ENCODE peak calls at places on chromosomes 6 and 20, in seven cellular contexts. A, T, B, V, X, C and Q are unnamed samples.
A peak's percentile ranks its signal among the peaks of the same experiment; 100 is the strongest.

GRCh38 chr6:90190181-90190580 is 106.5 kb downstream of the BACH2 start:
- DNase-seq in A (no peak), T (no peak), B (no peak), V (no peak), X (no peak), C (no peak), Q (no peak)

GRCh38 chr6:143949962-143950361 is 58.1 kb downstream of the PLAGL1 start:
- DNase-seq in A (no peak), T (no peak), B (no peak), V (no peak), X (no peak), C (no peak), Q (no peak)

GRCh38 chr6:144423167-144423566 is 138.0 kb downstream of the UTRN start:
- DNase-seq in A (no peak), T (no peak), B (no peak), V (peak; percentile 25), X (no peak), C (no peak), Q (no peak)

GRCh38 chr6:109318328-109318876 is 63.9 kb downstream of the CD164 start:
- DNase-seq in A (no peak), T (no peak), B (no peak), V (no peak), X (no peak), C (no peak), Q (no peak)

GRCh38 chr6:148972481-148972880 is 225.7 kb downstream of the UST start:
- DNase-seq in A (peak; percentile 49), T (peak; percentile 68), B (no peak), V (no peak), X (no peak), C (peak; percentile 20), Q (peak; percentile 66)

GRCh38 chr20:38805502-38805957 is at the start of gene PPP1R16B:
- DNase-seq in A (peak; percentile 41), T (no peak), B (no peak), V (no peak), X (peak; percentile 54), C (peak; percentile 26), Q (peak; percentile 90)

GRCh38 chr6:2963756-2964155 is 7.6 kb downstream of the SERPINB6 start:
- DNase-seq in A (no peak), T (no peak), B (no peak), V (no peak), X (no peak), C (no peak), Q (no peak)

GRCh38 chr20:4573564-4574355 is 147.9 kb upstream of the PRND start:
- DNase-seq in A (no peak), T (peak; percentile 90), B (peak; percentile 93), V (peak; percentile 96), X (no peak), C (peak; percentile 94), Q (no peak)

GRCh38 chr20:34062651-34063482 is 49.2 kb downstream of the EIF2S2 start:
- DNase-seq in A (no peak), T (peak; percentile 77), B (peak; percentile 74), V (peak; percentile 62), X (no peak), C (no peak), Q (peak; percentile 37)

GRCh38 chr6:72976389-72976900 is 248.9 kb downstream of the KHDC1L start:
- DNase-seq in A (no peak), T (no peak), B (no peak), V (no peak), X (no peak), C (no peak), Q (no peak)

GRCh38 chr6:118980063-118980462 is 45.1 kb upstream of the MCM9 start:
- DNase-seq in A (no peak), T (peak; percentile 36), B (peak; percentile 48), V (peak; percentile 31), X (no peak), C (no peak), Q (no peak)

DNA sequence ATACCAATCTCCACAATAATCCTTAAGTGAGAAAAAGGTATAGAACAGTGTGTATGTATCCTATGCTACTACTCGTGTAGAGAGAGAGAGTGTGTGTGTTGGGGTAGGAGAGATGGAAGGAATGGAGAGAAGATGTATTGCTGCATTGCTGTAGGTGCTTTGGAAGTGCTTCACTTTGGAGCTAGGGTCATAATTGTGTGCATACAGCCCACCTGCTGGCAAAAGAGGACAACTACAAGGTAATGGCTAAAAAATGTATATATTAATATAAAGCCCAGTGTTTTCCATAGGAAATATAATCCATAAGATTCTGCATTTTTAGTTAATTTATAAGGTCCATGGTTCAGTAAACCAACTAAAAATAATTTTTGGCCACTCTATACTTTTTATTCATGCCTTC is 36.1 kb downstream of the SERAC1 start:
- DNase-seq in A (no peak), T (peak; percentile 44), B (peak; percentile 39), V (peak; percentile 34), X (no peak), C (peak; percentile 18), Q (peak; percentile 16)
- TF ChIP-seq CTCF in A (peak; percentile 63), T (peak; percentile 43), B (peak; percentile 43), V (peak; percentile 42), X (peak; percentile 64), C (peak; percentile 42), Q (peak; percentile 48)

DNA sequence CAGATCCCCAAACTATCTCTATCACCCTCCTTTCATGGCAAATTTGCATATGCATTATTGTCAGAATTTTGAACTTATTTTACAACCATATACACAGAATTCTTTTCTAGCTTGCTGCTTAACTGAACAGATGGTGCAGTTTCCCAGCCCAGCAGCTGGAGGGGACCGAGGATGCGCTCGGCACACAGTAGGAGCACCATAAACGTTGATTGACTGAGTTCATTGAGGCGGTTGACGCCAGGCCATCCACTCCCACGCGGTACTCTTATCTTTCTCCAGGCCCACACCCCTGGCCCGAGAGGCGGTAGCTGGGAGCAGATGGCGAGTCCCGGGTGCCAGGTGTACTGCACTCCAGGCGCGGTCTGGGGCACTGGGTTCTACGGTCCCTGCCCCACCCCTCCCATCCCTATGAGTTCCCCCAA is 6.8 kb upstream of the SOX4 start:
- DNase-seq in A (peak; percentile 20), T (no peak), B (no peak), V (no peak), X (no peak), C (no peak), Q (peak; percentile 2)
- TF ChIP-seq CTCF in A (no peak), T (no peak), B (no peak), V (no peak), X (no peak), C (no peak), Q (no peak)

GRCh38 chr6:42173101-42173500 is at the start of gene GUCA1A:
- DNase-seq in A (no peak), T (no peak), B (no peak), V (no peak), X (no peak), C (no peak), Q (no peak)

GRCh38 chr6:42171813-42172595 is 1.2 kb upstream of the GUCA1A start:
- DNase-seq in A (no peak), T (no peak), B (no peak), V (no peak), X (no peak), C (no peak), Q (no peak)

GRCh38 chr6:42165016-42165415 is 8.1 kb upstream of the GUCA1A start:
- DNase-seq in A (no peak), T (no peak), B (peak; percentile 32), V (peak; percentile 71), X (no peak), C (no peak), Q (no peak)

GRCh38 chr6:42166444-42167141 is 6.6 kb upstream of the GUCA1A start:
- DNase-seq in A (peak; percentile 78), T (peak; percentile 73), B (peak; percentile 72), V (peak; percentile 55), X (peak; percentile 91), C (peak; percentile 81), Q (peak; percentile 89)

DNA sequence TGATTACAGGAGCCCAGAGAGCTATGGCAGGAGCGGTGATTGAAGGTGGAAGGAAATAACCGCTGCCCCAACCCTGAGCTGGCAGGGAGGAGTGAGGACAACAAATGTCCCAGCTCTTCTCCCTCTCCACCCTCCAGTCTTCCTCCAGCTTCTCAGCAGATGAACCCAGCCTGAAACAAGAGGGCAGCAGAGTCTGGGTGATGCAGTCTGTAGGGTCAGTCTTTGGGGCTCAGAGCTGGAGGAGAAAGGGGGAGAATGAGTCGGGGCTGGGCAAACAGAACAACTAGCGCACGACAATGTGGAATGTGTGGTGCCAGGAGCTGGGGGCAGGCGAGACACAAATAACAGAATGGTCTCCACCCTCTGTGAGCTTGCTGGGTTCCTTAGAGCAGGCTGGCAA is 4.5 kb upstream of the GUCA1A start:
- DNase-seq in A (no peak), T (no peak), B (peak; percentile 15), V (no peak), X (no peak), C (no peak), Q (no peak)
- TF ChIP-seq CTCF in A (no peak), T (no peak), B (peak; percentile 10), V (no peak), X (no peak), C (no peak), Q (no peak)

GRCh38 chr20:11626551-11626950 is 291.1 kb upstream of the BTBD3 start:
- DNase-seq in A (no peak), T (no peak), B (no peak), V (no peak), X (no peak), C (no peak), Q (no peak)

DNA sequence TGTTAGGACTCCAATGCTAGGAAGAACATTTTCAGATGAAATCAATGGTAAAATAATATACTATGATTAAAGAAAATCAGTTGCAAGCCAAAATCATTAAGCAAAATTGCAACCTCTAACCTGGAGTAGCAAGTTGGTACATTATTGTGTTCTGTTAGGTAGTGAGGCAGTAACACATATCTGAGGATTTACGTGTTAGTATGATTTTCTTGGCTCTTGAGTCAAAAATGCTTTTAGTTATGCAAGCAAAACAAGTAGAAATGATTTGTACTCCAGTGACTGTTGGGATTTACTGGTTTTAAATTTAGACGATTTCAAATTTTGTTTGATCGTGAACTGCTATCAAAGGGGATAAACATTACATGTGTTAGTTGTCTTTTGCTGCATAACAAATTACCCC is 293.0 kb upstream of the BTBD3 start:
- DNase-seq in A (no peak), T (no peak), B (no peak), V (no peak), X (no peak), C (no peak), Q (no peak)
- TF ChIP-seq CTCF in A (no peak), T (no peak), B (no peak), V (no peak), X (no peak), C (no peak), Q (no peak)

DNA sequence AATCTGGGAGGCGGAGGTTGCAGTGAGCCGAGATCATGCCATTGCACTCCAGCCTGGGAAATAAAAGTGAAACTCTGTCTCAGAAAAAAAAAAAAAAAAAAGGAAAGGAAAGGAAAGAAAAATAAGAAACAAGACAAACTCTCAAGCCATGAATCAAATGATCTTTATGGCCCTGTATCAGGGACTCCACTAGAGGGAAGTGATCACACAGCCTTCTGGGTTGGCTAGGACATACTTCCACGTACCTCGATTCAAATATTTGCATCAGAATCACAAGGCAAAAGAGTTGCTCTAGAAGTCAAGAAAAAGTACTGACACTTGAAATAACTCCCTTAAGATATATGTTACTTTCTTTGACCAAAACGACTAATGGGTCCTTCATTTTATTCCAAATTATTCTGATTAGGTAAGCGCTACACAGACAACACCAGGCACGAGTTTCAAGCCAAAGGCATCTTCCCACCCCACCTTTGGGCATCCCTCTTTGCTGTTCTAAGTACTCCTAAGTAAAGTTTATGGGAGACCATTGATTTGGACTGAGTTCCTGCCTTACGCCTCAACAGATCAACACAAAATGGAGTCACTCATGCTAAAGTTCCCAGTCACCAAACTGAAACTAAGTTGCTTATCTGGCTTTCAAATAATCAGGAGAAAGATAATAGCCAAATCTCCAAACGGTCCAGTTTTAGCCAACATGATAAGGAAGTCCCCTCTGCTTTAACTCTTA is 77.5 kb upstream of the NT5E start:
- DNase-seq in A (no peak), T (no peak), B (peak; percentile 37), V (no peak), X (no peak), C (no peak), Q (peak; percentile 7)
- TF ChIP-seq CTCF in A (no peak), T (no peak), B (peak; percentile 13), V (no peak), X (no peak), C (no peak), Q (no peak)

GRCh38 chr6:76644231-76644630 is 571.8 kb upstream of the IMPG1 start:
- DNase-seq in A (no peak), T (no peak), B (peak; percentile 54), V (no peak), X (no peak), C (no peak), Q (no peak)
- TF ChIP-seq CTCF in A (no peak), T (no peak), B (no peak), V (no peak), X (no peak), C (no peak), Q (no peak)